ENCODE peak calls at places on chromosomes 1 and 21, in eight cellular contexts. Q, B, A, L, H, R, J and P are unnamed samples.

GRCh38 chr1:94697839-94698238 is 122.3 kb upstream of the SLC44A3 start:
- DNase-seq in Q (no peak), B (no peak), A (no peak), L (no peak), H (no peak), R (no peak), J (no peak), P (no peak)

GRCh38 chr1:39638965-39639332 is 494 bp downstream of the HEYL start:
- DNase-seq in Q (no peak), B (no peak), A (no peak), L (no peak), H (no peak), R (no peak), J (no peak), P (no peak)

GRCh38 chr1:225426395-225427248 is 1.2 kb downstream of the LBR start:
- DNase-seq in Q (no peak), B (peak; percentile 64), A (peak; percentile 47), L (peak; percentile 83), H (peak; percentile 67), R (peak; percentile 28), J (peak; percentile 91), P (peak; percentile 83)

GRCh38 chr1:200006711-200007110 is 20.8 kb upstream of the NR5A2 start:
- DNase-seq in Q (no peak), B (no peak), A (no peak), L (no peak), H (no peak), R (no peak), J (no peak), P (no peak)

GRCh38 chr21:38351961-38352521 is 95.2 kb downstream of the KCNJ15 start:
- DNase-seq in Q (no peak), B (peak; percentile 91), A (no peak), L (no peak), H (no peak), R (no peak), J (no peak), P (no peak)

GRCh38 chr1:215489771-215490566 is 77.1 kb upstream of the KCTD3 start:
- DNase-seq in Q (no peak), B (peak; percentile 9), A (no peak), L (no peak), H (no peak), R (no peak), J (no peak), P (no peak)

GRCh38 chr1:156742801-156743200 is 1.9 kb upstream of the MRPL24 start:
- DNase-seq in Q (no peak), B (no peak), A (no peak), L (no peak), H (peak; percentile 15), R (no peak), J (peak; percentile 71), P (no peak)

GRCh38 chr1:191888996-191889622 is 269.2 kb upstream of the RGS18 start:
- DNase-seq in Q (no peak), B (no peak), A (peak; percentile 17), L (no peak), H (no peak), R (no peak), J (no peak), P (no peak)

GRCh38 chr21:17794631-17795030 is 24.5 kb downstream of the C21orf91 start:
- DNase-seq in Q (no peak), B (no peak), A (no peak), L (no peak), H (no peak), R (no peak), J (no peak), P (no peak)

GRCh38 chr21:17795084-17796036 is 23.8 kb downstream of the C21orf91 start:
- DNase-seq in Q (no peak), B (no peak), A (no peak), L (no peak), H (no peak), R (no peak), J (no peak), P (no peak)

GRCh38 chr21:17796037-17796403 is 23.1 kb downstream of the C21orf91 start:
- DNase-seq in Q (no peak), B (peak; percentile 2), A (no peak), L (no peak), H (no peak), R (no peak), J (no peak), P (no peak)

GRCh38 chr21:17797967-17798366 is 21.2 kb downstream of the C21orf91 start:
- DNase-seq in Q (no peak), B (no peak), A (no peak), L (no peak), H (no peak), R (no peak), J (no peak), P (no peak)

GRCh38 chr21:17796503-17796902 is 22.7 kb downstream of the C21orf91 start:
- DNase-seq in Q (no peak), B (no peak), A (no peak), L (no peak), H (no peak), R (no peak), J (no peak), P (no peak)
- H3K4me1 ChIP-seq in Q (peaks cover 31% of the 10 kb centered on the region), B (no peaks in the 10 kb centered on the region), A (peaks cover 16% of the 10 kb centered on the region), L (peaks cover 5% of the 10 kb centered on the region), H (peaks cover 38% of the 10 kb centered on the region), R (peaks cover 50% of the 10 kb centered on the region), J (peaks cover 20% of the 10 kb centered on the region), P (peaks cover 73% of the 10 kb centered on the region)

DNA sequence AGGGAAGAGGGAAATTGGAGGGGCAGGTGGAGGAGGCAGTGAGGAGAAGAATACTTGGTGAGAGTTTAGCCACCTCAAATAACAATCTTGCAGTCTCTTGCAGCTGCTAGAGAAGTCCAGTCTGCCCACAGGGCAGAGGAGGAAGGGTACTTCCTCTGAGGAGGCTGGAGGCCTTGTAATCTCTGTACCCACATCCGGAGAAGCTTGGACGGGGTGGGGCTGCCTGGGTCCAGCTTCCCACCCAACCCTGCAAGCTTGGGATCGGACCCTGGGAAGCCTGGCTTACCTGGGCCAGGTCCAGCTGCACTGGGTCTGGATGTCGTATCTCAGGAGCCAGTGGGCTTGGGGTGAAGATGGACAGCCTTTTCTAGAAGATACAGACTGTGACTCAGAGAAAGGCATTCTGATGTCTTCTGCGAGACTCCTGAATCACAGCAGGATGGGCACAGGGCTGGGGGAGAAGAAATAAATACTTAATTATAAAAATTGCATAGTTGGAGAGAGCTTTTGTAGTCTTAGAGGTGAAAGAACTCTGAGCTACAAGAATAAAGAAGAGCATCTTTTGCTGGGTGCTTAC is 111.8 kb upstream of the JUN start:
- DNase-seq in Q (no peak), B (peak; percentile 63), A (no peak), L (no peak), H (peak; percentile 57), R (no peak), J (peak; percentile 82), P (no peak)
- H3K27ac ChIP-seq in Q (peak overlapping the region; percentile 93), B (peak overlapping the region; percentile 27), A (no peak overlapping the region), L (peak overlapping the region; percentile 30), H (peak overlapping the region; percentile 66), R (no peak overlapping the region), J (peak overlapping the region; percentile 77), P (no peak overlapping the region)

GRCh38 chr1:35882945-35883680 is at the start of gene AGO1:
- DNase-seq in Q (peak; percentile 94), B (peak; percentile 97), A (peak; percentile 96), L (peak; percentile 98), H (peak; percentile 95), R (peak; percentile 97), J (peak; percentile 99), P (peak; percentile 97)

GRCh38 chr1:35884934-35885333 is 1.9 kb downstream of the AGO1 start:
- DNase-seq in Q (no peak), B (no peak), A (no peak), L (no peak), H (no peak), R (no peak), J (no peak), P (peak; percentile 40)

GRCh38 chr1:35882586-35882944 is 444 bp upstream of the AGO1 start:
- DNase-seq in Q (no peak), B (no peak), A (no peak), L (no peak), H (no peak), R (no peak), J (no peak), P (no peak)

GRCh38 chr1:35881850-35882273 is 1.1 kb upstream of the AGO1 start:
- DNase-seq in Q (no peak), B (peak; percentile 24), A (no peak), L (no peak), H (no peak), R (no peak), J (no peak), P (no peak)

GRCh38 chr1:35883681-35884155 is 709 bp downstream of the AGO1 start:
- DNase-seq in Q (peak; percentile 40), B (peak; percentile 45), A (peak; percentile 72), L (peak; percentile 86), H (peak; percentile 63), R (peak; percentile 31), J (peak; percentile 84), P (peak; percentile 71)
- H3K4me1 ChIP-seq in Q (peaks cover 41% of the 10 kb centered on the region), B (no peaks in the 10 kb centered on the region), A (peaks cover 22% of the 10 kb centered on the region), L (no peaks in the 10 kb centered on the region), H (peaks cover 44% of the 10 kb centered on the region), R (peaks cover 45% of the 10 kb centered on the region), J (peaks cover 19% of the 10 kb centered on the region), P (peaks cover 44% of the 10 kb centered on the region)

DNA sequence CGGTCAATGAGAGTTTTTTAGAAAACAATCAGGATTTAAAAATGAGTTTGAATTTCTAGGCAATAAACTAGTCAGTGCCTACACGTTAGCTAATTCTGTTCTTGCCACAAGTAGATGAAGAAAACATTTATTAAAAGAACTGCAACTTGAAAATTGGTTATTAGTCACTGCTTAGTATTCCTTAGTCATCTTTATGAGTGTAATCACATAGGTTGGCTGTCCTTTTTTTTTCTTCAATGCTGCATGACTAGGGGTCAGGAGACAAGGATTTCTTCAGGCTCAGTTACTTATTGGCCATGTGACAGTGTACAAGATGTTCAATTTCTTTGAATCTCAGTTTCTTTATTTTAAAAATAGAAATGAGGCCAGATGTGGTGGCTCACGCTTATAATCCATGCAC is 17.1 kb downstream of the SOAT1 start:
- DNase-seq in Q (no peak), B (peak; percentile 90), A (no peak), L (no peak), H (no peak), R (no peak), J (no peak), P (no peak)
- H3K27ac ChIP-seq in Q (no peak overlapping the region), B (peak overlapping the region; percentile 82), A (no peak overlapping the region), L (no peak overlapping the region), H (no peak overlapping the region), R (no peak overlapping the region), J (no peak overlapping the region), P (no peak overlapping the region)

DNA sequence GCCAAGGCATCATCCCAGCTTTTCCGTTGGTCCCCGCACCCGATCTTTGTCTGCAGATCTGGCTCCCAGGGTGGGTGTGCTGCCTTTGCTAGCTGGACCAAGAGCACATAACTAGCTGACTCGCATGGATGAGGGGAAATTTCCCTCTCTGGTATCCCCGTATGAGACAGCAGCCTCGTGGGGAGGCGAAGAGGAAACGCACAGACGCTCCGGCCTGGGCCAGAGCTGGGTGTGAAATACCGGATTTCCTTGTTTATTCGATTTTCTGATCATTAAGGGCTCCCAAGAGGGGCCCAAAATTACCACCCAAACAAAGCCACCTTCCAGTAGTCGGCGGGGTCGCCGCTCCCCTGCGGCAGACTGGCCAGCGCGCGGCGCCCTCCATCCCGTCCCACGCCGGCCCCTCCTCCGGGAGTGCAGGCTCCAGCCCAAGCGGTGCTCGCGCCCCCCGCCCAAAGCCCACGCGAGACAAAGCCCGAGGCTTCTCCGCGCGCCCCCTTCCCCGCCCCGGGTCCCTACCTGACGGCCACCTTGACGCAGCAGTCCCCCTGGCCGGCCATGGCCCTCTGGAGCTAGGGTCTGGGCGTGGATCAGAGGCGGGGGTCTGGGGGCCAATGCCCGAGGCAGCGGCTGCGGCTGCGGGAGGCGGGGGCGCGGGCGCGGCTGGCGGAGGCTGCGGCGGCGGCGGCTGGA is 544 bp downstream of the KIF21B start:
- DNase-seq in Q (no peak), B (no peak), A (no peak), L (peak; percentile 80), H (peak; percentile 60), R (peak; percentile 41), J (peak; percentile 92), P (no peak)
- H3K4me1 ChIP-seq in Q (peaks cover 36% of the 10 kb centered on the region), B (peaks cover 5% of the 10 kb centered on the region), A (peaks cover 7% of the 10 kb centered on the region), L (peaks cover 7% of the 10 kb centered on the region), H (peaks cover 77% of the 10 kb centered on the region), R (peaks cover 64% of the 10 kb centered on the region), J (peaks cover 57% of the 10 kb centered on the region), P (peaks cover 16% of the 10 kb centered on the region)